ENCODE peak calls at places on chromosomes 1 and 21, in five cellular contexts. R, E, H, W and U are unnamed samples.

GRCh38 chr1:153616144-153616884 is at the start of gene S100A14:
- DNase-seq in R (no peak), E (no peak), H (peak; percentile 89), W (peak; percentile 95), U (no peak)

GRCh38 chr21:45724345-45724961 is 80.9 kb downstream of the PCBP3 start:
- DNase-seq in R (no peak), E (no peak), H (no peak), W (no peak), U (no peak)

GRCh38 chr1:236395780-236396664 is 1.9 kb downstream of the EDARADD start:
- DNase-seq in R (no peak), E (no peak), H (no peak), W (no peak), U (peak; percentile 10)

GRCh38 chr21:37463083-37463780 is 96.7 kb downstream of the DYRK1A start:
- DNase-seq in R (no peak), E (peak; percentile 71), H (peak; percentile 33), W (no peak), U (no peak)

GRCh38 chr1:52139817-52140540 is 1.9 kb upstream of the ZFYVE9 start:
- DNase-seq in R (no peak), E (peak; percentile 85), H (peak; percentile 23), W (peak; percentile 70), U (no peak)

GRCh38 chr1:208234721-208235120 is 9.5 kb downstream of the PLXNA2 start:
- DNase-seq in R (no peak), E (no peak), H (no peak), W (no peak), U (no peak)

GRCh38 chr1:39258146-39258924 is 53.8 kb downstream of the MACF1 start:
- DNase-seq in R (peak; percentile 62), E (peak; percentile 70), H (peak; percentile 81), W (peak; percentile 32), U (peak; percentile 67)

GRCh38 chr1:66687333-66687732 is 64.9 kb upstream of the DYNLT5 start:
- DNase-seq in R (no peak), E (no peak), H (no peak), W (no peak), U (no peak)

GRCh38 chr1:100115524-100115923 is 17.2 kb downstream of the SASS6 start:
- DNase-seq in R (no peak), E (no peak), H (no peak), W (no peak), U (no peak)

GRCh38 chr1:177913762-177914540 is 55.9 kb downstream of the SEC16B start:
- DNase-seq in R (peak; percentile 30), E (peak; percentile 48), H (peak; percentile 56), W (no peak), U (no peak)

GRCh38 chr1:200262326-200262965 is 147.4 kb downstream of the ZNF281 start:
- DNase-seq in R (no peak), E (no peak), H (no peak), W (no peak), U (no peak)
- TF ChIP-seq CTCF in R (no peak), E (no peak), H (no peak), W (no peak), U (no peak)

GRCh38 chr1:167168424-167168823 is 52.3 kb upstream of the POU2F1 start:
- DNase-seq in R (no peak), E (no peak), H (no peak), W (no peak), U (no peak)

GRCh38 chr1:167175901-167176300 is 44.8 kb upstream of the POU2F1 start:
- DNase-seq in R (no peak), E (peak; percentile 45), H (no peak), W (no peak), U (no peak)

GRCh38 chr1:167169642-167170041 is 51.0 kb upstream of the POU2F1 start:
- DNase-seq in R (no peak), E (no peak), H (no peak), W (no peak), U (no peak)

GRCh38 chr1:167173516-167174184 is 47.0 kb upstream of the POU2F1 start:
- DNase-seq in R (no peak), E (peak; percentile 89), H (no peak), W (no peak), U (no peak)

GRCh38 chr1:167171286-167171929 is 49.3 kb upstream of the POU2F1 start:
- DNase-seq in R (no peak), E (peak; percentile 55), H (no peak), W (no peak), U (no peak)
- TF ChIP-seq CTCF in R (no peak), E (no peak), H (no peak), W (peak; percentile 27), U (no peak)

GRCh38 chr1:21335088-21335678 is 44.9 kb upstream of the ECE1 start:
- DNase-seq in R (no peak), E (no peak), H (peak; percentile 3), W (no peak), U (no peak)
- TF ChIP-seq CTCF in R (no peak), E (no peak), H (no peak), W (no peak), U (no peak)

GRCh38 chr1:226549937-226550670 is 1.5 kb downstream of the STUM start:
- DNase-seq in R (peak; percentile 38), E (no peak), H (peak; percentile 45), W (peak; percentile 1), U (peak; percentile 5)
- TF ChIP-seq CTCF in R (no peak), E (peak; percentile 12), H (peak; percentile 11), W (peak; percentile 40), U (peak; percentile 27)

DNA sequence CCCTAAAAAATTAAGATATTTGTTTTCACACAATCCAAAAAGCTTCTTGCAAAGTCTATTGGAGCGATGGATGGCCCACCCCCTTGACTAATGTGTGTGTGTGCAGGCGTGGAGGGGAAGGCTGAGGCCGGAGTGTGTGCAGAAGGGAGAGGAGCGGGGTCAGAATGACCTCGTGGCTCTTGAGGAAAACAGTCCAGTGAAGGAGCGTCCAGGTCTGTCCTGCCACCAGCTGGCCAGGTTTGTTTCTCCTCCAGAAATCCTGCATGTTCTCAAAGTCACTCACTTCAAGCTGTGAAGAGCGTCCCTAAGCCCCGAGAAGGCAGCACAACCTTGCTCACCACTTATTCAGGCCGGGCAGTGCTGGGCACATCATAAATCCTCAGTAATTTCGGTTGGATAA is 69.5 kb upstream of the SSX2IP start:
- DNase-seq in R (no peak), E (no peak), H (no peak), W (no peak), U (no peak)
- TF ChIP-seq CTCF in R (no peak), E (no peak), H (no peak), W (no peak), U (no peak)